ENCODE peak calls at places on chromosomes 4 and X, in ten cellular contexts. R is CD8-positive, alpha-beta T cell; T is IMR-90; W is A549; F is neuronal stem cell; A is sigmoid colon; B is heart left ventricle; K is fibroblast of lung; U is right cardiac atrium; D is Peyer's patch. P is an unnamed sample. For H3K9me3, the result is how much of the 10 kb centered on the place peaks cover.

GRCh38 chrX:97876697-97877407 is 993.1 kb downstream of the RPA4 start:
- DNase-seq in U (no peak), R (no peak), K (no peak), T (no peak), B (no peak), A (no peak), W (no peak), D (no peak), F (no peak), P (no peak)

GRCh38 chrX:46036508-46036907 is 508.7 kb downstream of the ZNF674 start:
- DNase-seq in F (no peak), A (no peak), U (no peak), T (no peak), K (no peak), R (no peak), W (no peak), D (no peak), B (no peak), P (no peak)

GRCh38 chr4:170009291-170009690 is 16.9 kb downstream of the MFAP3L start:
- DNase-seq in A (no peak), T (no peak), F (no peak), K (no peak), W (no peak), B (no peak), U (no peak), R (no peak), D (no peak), P (no peak)

GRCh38 chr4:21304061-21304541 is 603.8 kb downstream of the PACRGL start:
- DNase-seq in R (no peak), D (no peak), W (no peak), T (no peak), U (peak), F (peak), K (no peak), B (no peak), A (no peak), P (peak)

GRCh38 chr4:127604949-127605709 is 27.6 kb upstream of the INTU start:
- DNase-seq in D (no peak), A (no peak), K (peak), R (no peak), U (no peak), T (peak), B (no peak), W (peak), F (peak), P (peak)

GRCh38 chr4:59597536-59598232 is 1602.4 kb upstream of the ADGRL3 start:
- DNase-seq in D (no peak), W (no peak), F (no peak), U (no peak), B (no peak), T (no peak), R (no peak), K (no peak), A (no peak), P (no peak)

GRCh38 chrX:11241720-11242119 is 51.5 kb upstream of the AMELX start:
- DNase-seq in F (no peak), A (no peak), R (no peak), B (no peak), W (no peak), T (no peak), D (no peak), U (no peak), K (no peak), P (no peak)

GRCh38 chrX:38514014-38514854 is 47.1 kb upstream of the TSPAN7 start:
- DNase-seq in R (no peak), F (no peak), B (no peak), T (no peak), D (no peak), K (no peak), A (no peak), U (no peak), W (no peak), P (no peak)

GRCh38 chrX:121831601-121832000 is 784.2 kb downstream of the GLUD2 start:
- DNase-seq in B (no peak), K (no peak), F (no peak), D (no peak), A (no peak), R (no peak), T (no peak), U (no peak), W (no peak), P (no peak)

GRCh38 chrX:45714864-45715263 is 514.2 kb upstream of the DIPK2B start:
- DNase-seq in D (peak), T (peak), F (no peak), K (peak), W (peak), U (no peak), A (no peak), B (no peak), R (no peak), P (no peak)

GRCh38 chr4:187608001-187608421 is 387.6 kb upstream of the ZFP42 start:
- DNase-seq in D (no peak), R (no peak), F (no peak), K (peak), W (no peak), B (no peak), A (no peak), U (no peak), T (peak), P (no peak)

GRCh38 chrX:110964761-110965160 is 131.2 kb upstream of the PAK3 start:
- DNase-seq in K (no peak), R (no peak), F (peak), T (no peak), D (no peak), B (no peak), A (no peak), U (no peak), W (no peak), P (no peak)

GRCh38 chrX:118499295-118499694 is 3.7 kb downstream of the DOCK11 start:
- DNase-seq in W (no peak), D (no peak), U (no peak), K (no peak), F (no peak), T (no peak), A (no peak), R (peak), B (no peak), P (no peak)
- H3K4me3 ChIP-seq in W (no peak), D (no peak), U (no peak), K (no peak), F (no peak), T (no peak), A (no peak), R (no peak), B (no peak), P (no peak)

GRCh38 chrX:155188786-155189185 is 27.5 kb upstream of the VBP1 start:
- DNase-seq in A (no peak), U (no peak), D (no peak), K (no peak), R (no peak), B (no peak), W (no peak), T (no peak), F (no peak), P (no peak)
- H3K9me3 ChIP-seq in A (under half), U (under half), D (under half), K (under half), R (under half), B (under half), W (under half), T (under half), F (under half), P (under half)

DNA sequence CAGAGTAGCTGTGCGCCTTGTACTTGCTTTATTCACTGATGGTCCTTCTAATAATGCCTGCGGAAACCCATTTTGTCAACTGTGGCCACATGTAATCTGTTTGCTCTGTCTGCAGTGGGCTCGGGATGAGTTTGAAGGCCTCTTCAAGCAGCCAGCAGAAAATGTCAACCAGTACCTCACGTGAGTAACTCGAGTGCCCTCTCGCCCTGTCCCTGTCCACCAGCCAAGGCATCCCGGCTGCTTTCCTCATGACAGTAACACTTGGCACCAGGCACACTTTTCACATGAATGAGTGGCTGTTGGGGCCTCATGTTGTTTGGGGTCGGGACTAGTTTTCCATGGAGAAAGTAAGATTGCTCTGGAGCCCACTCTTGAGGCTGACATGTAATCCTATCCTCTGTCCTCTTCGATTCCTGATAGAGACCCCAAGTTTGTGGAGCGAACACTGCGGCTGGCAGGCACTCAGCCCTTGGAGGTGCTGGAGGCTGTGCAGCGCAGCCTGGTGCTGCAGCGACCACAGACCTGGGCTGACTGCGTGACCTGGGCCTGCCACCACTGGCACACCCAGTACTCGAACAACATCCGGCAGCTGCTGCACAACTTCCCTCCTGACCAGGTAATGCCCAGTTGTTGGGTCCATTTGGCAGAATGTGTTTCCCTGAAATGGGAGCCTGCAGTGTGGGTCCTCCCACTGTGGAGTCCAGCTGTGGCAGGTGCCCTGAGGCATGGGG is 8.8 kb upstream of the CDK16 start:
- DNase-seq in D (no peak), K (no peak), F (no peak), B (peak), T (no peak), U (no peak), W (no peak), A (no peak), R (no peak), P (no peak)
- H3K27ac ChIP-seq in D (no peak), K (no peak), F (no peak), B (no peak), T (no peak), U (peak), W (no peak), A (no peak), R (no peak), P (no peak)

DNA sequence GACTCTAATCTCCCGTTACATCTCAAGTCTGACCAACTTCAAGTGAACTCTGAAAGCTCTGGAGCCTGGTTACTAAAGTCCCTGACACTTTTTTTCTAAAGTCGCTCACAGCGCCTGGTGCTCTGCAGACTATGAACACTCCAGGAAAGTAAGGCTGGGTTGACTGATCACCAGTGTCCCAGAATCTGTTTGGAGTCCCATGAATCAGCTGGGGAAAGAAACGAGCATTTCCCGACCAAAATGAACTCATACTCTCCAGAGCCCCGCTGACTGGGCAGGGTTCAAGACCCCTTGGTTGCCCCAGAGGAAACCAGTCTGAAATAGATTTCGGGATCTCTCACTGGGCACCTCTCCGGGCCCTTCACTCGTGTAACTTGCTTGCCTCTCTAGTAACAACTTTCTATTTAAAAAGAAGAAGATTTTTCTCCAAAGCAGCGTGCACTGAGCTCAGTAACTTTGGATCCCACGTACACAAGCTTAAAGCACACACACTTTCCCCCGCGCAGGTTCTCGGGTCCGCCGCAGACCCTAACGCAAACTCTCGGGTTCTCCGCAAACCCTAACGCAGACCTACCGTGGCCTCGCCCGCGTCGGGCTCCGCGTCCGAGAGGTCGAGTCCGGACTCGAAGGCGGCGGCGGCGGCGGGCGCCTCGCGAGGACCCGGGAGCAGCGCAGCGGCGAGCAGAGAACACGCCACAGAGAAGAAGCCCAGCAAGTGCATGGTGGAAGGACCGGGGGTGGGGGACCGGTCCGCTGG is 953 bp downstream of the VEGFC start:
- DNase-seq in T (peak), D (no peak), W (peak), U (peak), A (peak), R (no peak), F (peak), B (peak), K (peak), P (no peak)
- H3K4me3 ChIP-seq in T (peak), D (peak), W (peak), U (peak), A (peak), R (no peak), F (peak), B (peak), K (peak), P (peak)

DNA sequence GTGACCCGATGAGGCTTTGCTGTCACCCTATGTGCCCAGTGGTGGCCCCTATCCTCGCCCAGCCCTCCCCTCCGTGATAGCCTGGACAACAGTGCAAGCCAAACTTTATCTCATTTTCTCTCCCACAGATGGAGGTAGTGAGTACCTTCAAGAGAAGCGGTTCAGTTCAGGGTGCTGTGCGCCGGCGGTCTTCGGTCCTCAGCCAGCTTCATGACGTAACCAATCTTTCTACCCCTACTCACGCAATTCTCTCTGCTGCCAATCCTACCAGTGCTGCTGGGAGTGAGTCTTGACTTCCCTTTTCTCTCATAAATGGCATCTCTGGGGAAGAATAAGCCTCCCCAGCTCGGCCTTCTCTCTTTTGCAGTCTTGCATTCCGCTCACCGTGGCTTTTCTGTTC is 29.5 kb downstream of the CCNQ start:
- DNase-seq in B (no peak), R (no peak), T (no peak), A (no peak), D (no peak), K (no peak), F (no peak), U (no peak), W (no peak), P (no peak)
- H3K9me3 ChIP-seq in B (under half), R (under half), T (under half), A (under half), D (under half), K (under half), F (under half), U (under half), W (under half), P (under half)

GRCh38 chr4:153126137-153126536 is 78.1 kb upstream of the TRIM2 start:
- DNase-seq in F (no peak), T (peak), D (no peak), B (no peak), K (no peak), W (no peak), R (no peak), U (no peak), A (no peak), P (no peak)
- H3K27ac ChIP-seq in F (no peak), T (no peak), D (no peak), B (no peak), K (no peak), W (no peak), R (no peak), U (no peak), A (no peak), P (no peak)

GRCh38 chr4:15653430-15653829 is 1.7 kb downstream of the FBXL5 start:
- DNase-seq in R (no peak), D (no peak), K (no peak), U (no peak), T (no peak), A (no peak), F (no peak), B (no peak), W (no peak), P (no peak)

GRCh38 chr4:15649914-15650545 is 5.1 kb downstream of the FBXL5 start:
- DNase-seq in F (peak), K (peak), D (peak), A (no peak), R (peak), T (peak), B (peak), U (no peak), W (peak), P (no peak)

GRCh38 chr4:15651682-15652081 is 3.5 kb downstream of the FBXL5 start:
- DNase-seq in U (no peak), K (peak), T (peak), D (no peak), F (no peak), W (no peak), A (no peak), B (no peak), R (no peak), P (no peak)

GRCh38 chr4:15652191-15652590 is 3.0 kb downstream of the FBXL5 start:
- DNase-seq in A (no peak), K (no peak), R (no peak), U (no peak), W (no peak), B (no peak), T (peak), F (no peak), D (no peak), P (no peak)

DNA sequence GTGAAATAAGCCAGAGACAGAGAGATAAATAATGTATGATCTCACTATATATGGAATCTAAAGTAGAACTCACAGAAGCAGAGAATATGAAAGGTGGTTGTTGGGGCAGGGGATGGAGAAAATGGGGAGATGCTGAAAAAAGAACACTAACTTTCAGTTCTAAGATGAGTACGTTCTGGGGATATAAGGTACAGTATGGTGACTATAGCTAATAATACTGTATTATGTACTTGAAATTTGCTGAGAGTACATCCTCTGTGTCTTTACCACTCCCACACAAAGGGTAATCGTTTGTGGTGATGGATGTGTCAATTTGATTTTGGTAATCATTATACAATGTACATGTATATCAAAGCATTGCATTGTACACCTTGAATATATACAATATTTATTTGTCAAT is 6.6 kb downstream of the FBXL5 start:
- DNase-seq in K (no peak), D (no peak), A (no peak), R (no peak), T (no peak), W (no peak), F (no peak), U (no peak), B (no peak), P (no peak)
- H3K4me3 ChIP-seq in K (no peak), D (no peak), A (no peak), R (no peak), T (no peak), W (no peak), F (no peak), U (no peak), B (no peak), P (no peak)

GRCh38 chrX:125678258-125678657 is 358.6 kb downstream of the TEX13C start:
- DNase-seq in U (peak), W (no peak), T (no peak), K (no peak), A (no peak), B (no peak), D (no peak), F (no peak), R (no peak), P (no peak)

GRCh38 chrX:125681058-125681457 is 361.4 kb downstream of the TEX13C start:
- DNase-seq in A (no peak), F (no peak), D (no peak), U (no peak), K (no peak), T (no peak), W (no peak), R (no peak), B (no peak), P (no peak)

GRCh38 chrX:125681507-125681906 is 361.8 kb downstream of the TEX13C start:
- DNase-seq in W (no peak), A (no peak), T (no peak), R (no peak), K (no peak), F (no peak), B (no peak), D (no peak), U (no peak), P (no peak)

DNA sequence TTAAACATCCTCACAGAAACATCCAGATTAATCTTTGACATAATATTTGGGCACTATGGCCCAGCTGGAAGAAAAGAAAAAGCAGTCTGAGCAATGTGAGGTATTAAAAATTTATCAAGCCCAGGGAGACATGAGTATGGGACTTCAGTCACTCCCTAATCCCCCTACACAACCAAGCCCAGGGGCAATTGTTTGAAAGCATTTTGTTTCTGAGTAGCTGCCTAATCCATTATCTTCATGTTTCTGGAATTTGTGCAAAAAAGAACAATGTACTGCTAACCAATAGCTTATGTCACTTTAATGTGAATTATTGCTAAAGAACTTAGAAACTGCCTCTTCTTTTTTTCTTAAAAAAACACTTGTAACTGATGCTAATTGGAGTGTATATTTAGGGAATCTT is 360.7 kb downstream of the TEX13C start:
- DNase-seq in R (no peak), K (no peak), T (no peak), D (no peak), W (no peak), F (no peak), B (no peak), U (no peak), A (no peak), P (no peak)
- H3K9me3 ChIP-seq in R (under half), K (under half), T (under half), D (under half), W (under half), F (under half), B (under half), U (under half), A (under half), P (under half)

DNA sequence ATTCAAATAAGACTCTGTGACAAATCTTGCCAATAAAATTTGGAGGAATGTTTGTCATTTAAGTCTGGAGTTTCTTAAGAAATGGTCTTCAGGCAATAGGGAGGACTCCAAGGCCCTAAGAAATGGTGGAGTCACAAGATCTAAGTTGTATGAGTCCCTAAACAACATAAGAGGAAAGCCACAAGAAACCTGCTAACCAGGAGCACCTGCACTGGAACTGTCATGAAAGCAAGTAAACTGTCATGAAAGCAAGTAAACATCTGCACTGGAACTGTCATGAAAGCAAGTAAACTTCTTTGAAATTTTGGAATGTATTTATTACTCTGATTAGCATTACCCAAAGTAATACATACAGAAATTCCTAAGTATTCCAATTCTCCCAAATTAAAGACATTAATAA is 3.5 kb downstream of the CNOT6L start:
- DNase-seq in U (no peak), W (no peak), T (no peak), B (no peak), D (no peak), F (no peak), A (no peak), K (no peak), R (no peak), P (no peak)
- H3K27ac ChIP-seq in U (no peak), W (no peak), T (no peak), B (peak), D (no peak), F (no peak), A (peak), K (no peak), R (no peak), P (no peak)